ENCODE peak calls at places on chromosomes 13 and 19, in eight cellular contexts. L, R, N, Q, A, O, M and H are unnamed samples.

GRCh38 chr19:17001603-17002183 is 24.9 kb downstream of the CPAMD8 start:
- DNase-seq in L (peak; percentile 6), R (peak; percentile 21), N (no peak), Q (no peak), A (peak; percentile 42), O (no peak), M (no peak), H (no peak)

GRCh38 chr13:32947886-32948285 is 68.3 kb upstream of the KL start:
- DNase-seq in L (no peak), R (no peak), N (peak; percentile 70), Q (no peak), A (no peak), O (no peak), M (no peak), H (no peak)

GRCh38 chr13:59279024-59279423 is 884.7 kb downstream of the DIAPH3 start:
- DNase-seq in L (no peak), R (no peak), N (no peak), Q (no peak), A (no peak), O (no peak), M (no peak), H (no peak)

GRCh38 chr19:41872775-41873647 is 4.1 kb upstream of the CD79A start:
- DNase-seq in L (peak; percentile 75), R (peak; percentile 70), N (peak; percentile 77), Q (peak; percentile 52), A (no peak), O (peak; percentile 71), M (peak; percentile 24), H (peak; percentile 49)

GRCh38 chr19:4380254-4380727 is 20.1 kb downstream of the SH3GL1 start:
- DNase-seq in L (peak; percentile 61), R (peak; percentile 38), N (no peak), Q (no peak), A (no peak), O (no peak), M (no peak), H (no peak)

GRCh38 chr13:111219306-111219705 is 101.1 kb upstream of the TEX29 start:
- DNase-seq in L (peak; percentile 22), R (no peak), N (no peak), Q (peak; percentile 39), A (no peak), O (no peak), M (no peak), H (peak; percentile 54)

GRCh38 chr19:56245062-56245740 is 27.3 kb upstream of the EDDM13 start:
- DNase-seq in L (no peak), R (no peak), N (no peak), Q (no peak), A (no peak), O (no peak), M (no peak), H (no peak)

GRCh38 chr13:42551611-42552010 is 22.3 kb upstream of the TNFSF11 start:
- DNase-seq in L (no peak), R (no peak), N (no peak), Q (no peak), A (no peak), O (no peak), M (no peak), H (no peak)

GRCh38 chr19:12946092-12946845 is 607 bp downstream of the RAD23A start:
- DNase-seq in L (peak; percentile 84), R (peak; percentile 54), N (peak; percentile 82), Q (peak; percentile 29), A (peak; percentile 43), O (peak; percentile 78), M (no peak), H (no peak)

GRCh38 chr13:91228083-91228482 is 119.4 kb upstream of the MIR17HG start:
- DNase-seq in L (no peak), R (no peak), N (no peak), Q (no peak), A (no peak), O (no peak), M (no peak), H (no peak)

GRCh38 chr13:109271991-109272454 is 514.4 kb downstream of the IRS2 start:
- DNase-seq in L (no peak), R (no peak), N (no peak), Q (no peak), A (no peak), O (no peak), M (no peak), H (no peak)

GRCh38 chr13:114101831-114102520 is 30.4 kb downstream of the RASA3 start:
- DNase-seq in L (no peak), R (no peak), N (no peak), Q (no peak), A (no peak), O (no peak), M (no peak), H (no peak)

GRCh38 chr13:63629591-63629990 is 2213.9 kb upstream of the PCDH20 start:
- DNase-seq in L (peak; percentile 59), R (no peak), N (no peak), Q (no peak), A (no peak), O (peak; percentile 11), M (no peak), H (no peak)

GRCh38 chr13:73059460-73060250 is 850 bp downstream of the KLF5 start:
- DNase-seq in L (peak; percentile 87), R (peak; percentile 38), N (peak; percentile 91), Q (peak; percentile 6), A (peak; percentile 30), O (peak; percentile 46), M (no peak), H (no peak)

GRCh38 chr13:45542878-45543277 is 72.7 kb downstream of the ERICH6B start:
- DNase-seq in L (no peak), R (no peak), N (no peak), Q (no peak), A (no peak), O (no peak), M (no peak), H (no peak)

GRCh38 chr19:55391702-55392615 is 6.2 kb downstream of the RPL28 start:
- DNase-seq in L (no peak), R (no peak), N (no peak), Q (no peak), A (no peak), O (no peak), M (no peak), H (no peak)

GRCh38 chr13:42355841-42356575 is 84.1 kb downstream of the AKAP11 start:
- DNase-seq in L (no peak), R (no peak), N (no peak), Q (no peak), A (no peak), O (no peak), M (no peak), H (no peak)

GRCh38 chr19:37564624-37565369 is 29.8 kb downstream of the ZNF571 start:
- DNase-seq in L (no peak), R (no peak), N (no peak), Q (no peak), A (no peak), O (no peak), M (no peak), H (no peak)

GRCh38 chr19:35090160-35090794 is 25.3 kb upstream of the FXYD3 start:
- DNase-seq in L (peak; percentile 49), R (peak; percentile 22), N (peak; percentile 50), Q (peak; percentile 72), A (peak; percentile 30), O (peak; percentile 52), M (peak; percentile 51), H (peak; percentile 87)

GRCh38 chr19:55118401-55118991 is 1.1 kb upstream of the PPP1R12C start:
- DNase-seq in L (no peak), R (no peak), N (peak; percentile 32), Q (peak; percentile 80), A (peak; percentile 28), O (no peak), M (peak; percentile 27), H (peak; percentile 82)

GRCh38 chr13:39347926-39348901 is 254.8 kb downstream of the LHFPL6 start:
- DNase-seq in L (peak; percentile 2), R (no peak), N (peak; percentile 60), Q (peak; percentile 38), A (no peak), O (no peak), M (no peak), H (peak; percentile 20)

GRCh38 chr13:33606692-33607091 is 211.3 kb upstream of the RFC3 start:
- DNase-seq in L (no peak), R (no peak), N (no peak), Q (peak; percentile 49), A (no peak), O (no peak), M (peak; percentile 64), H (no peak)

GRCh38 chr19:3471954-3472655 is 8.2 kb downstream of the SMIM24 start:
- DNase-seq in L (no peak), R (peak; percentile 36), N (no peak), Q (peak; percentile 23), A (no peak), O (peak; percentile 20), M (no peak), H (peak; percentile 36)

GRCh38 chr19:37979547-37980082 is 72.6 kb downstream of the SIPA1L3 start:
- DNase-seq in L (peak; percentile 84), R (no peak), N (peak; percentile 57), Q (no peak), A (no peak), O (peak; percentile 40), M (no peak), H (no peak)

GRCh38 chr19:11130824-11131455 is 24.6 kb downstream of the SPC24 start:
- DNase-seq in L (peak; percentile 82), R (peak; percentile 60), N (peak; percentile 60), Q (peak; percentile 68), A (peak; percentile 45), O (peak; percentile 59), M (peak; percentile 27), H (peak; percentile 82)

GRCh38 chr19:3809881-3810707 is 23.9 kb upstream of the MATK start:
- DNase-seq in L (no peak), R (no peak), N (no peak), Q (no peak), A (no peak), O (no peak), M (no peak), H (no peak)

GRCh38 chr13:90918551-90918950 is 428.9 kb upstream of the MIR17HG start:
- DNase-seq in L (no peak), R (no peak), N (no peak), Q (no peak), A (no peak), O (peak; percentile 51), M (no peak), H (no peak)

GRCh38 chr13:85969331-85969730 is 170.1 kb upstream of the SLITRK6 start:
- DNase-seq in L (no peak), R (no peak), N (peak; percentile 5), Q (no peak), A (no peak), O (no peak), M (no peak), H (no peak)

GRCh38 chr13:46648166-46648607 is 95.2 kb downstream of the LRCH1 start:
- DNase-seq in L (peak; percentile 47), R (no peak), N (peak; percentile 75), Q (no peak), A (no peak), O (peak; percentile 61), M (no peak), H (no peak)

GRCh38 chr13:43428545-43429287 is 358.1 kb downstream of the ENOX1 start:
- DNase-seq in L (peak; percentile 54), R (no peak), N (no peak), Q (no peak), A (no peak), O (no peak), M (no peak), H (no peak)